ENCODE peak calls at places on chromosomes 11 and 22, in eight cellular contexts. E, I, X, H, O, R, Q and A are unnamed samples. For H3K9me3 and H3K4me1, the result is how much of the 10 kb centered on the place peaks cover.

GRCh38 chr11:64053699-64054098 is 18.0 kb downstream of the FLRT1 start:
- DNase-seq in O (no peak), E (peak), X (no peak), Q (no peak), R (no peak), H (no peak), I (no peak), A (no peak)

GRCh38 chr11:47399860-47400812 is 8.3 kb upstream of the SLC39A13 start:
- DNase-seq in I (peak), E (peak), Q (peak), R (peak), X (peak), H (no peak), O (no peak), A (no peak)

GRCh38 chr11:3145206-3145520 is 19.9 kb downstream of the OSBPL5 start:
- DNase-seq in R (no peak), I (no peak), O (no peak), H (no peak), Q (no peak), X (no peak), E (no peak), A (no peak)

GRCh38 chr11:11977206-11977938 is 31.1 kb downstream of the DKK3 start:
- DNase-seq in X (peak), E (no peak), Q (no peak), R (peak), I (no peak), O (peak), H (peak), A (no peak)

GRCh38 chr11:36436084-36436483 is 74.0 kb downstream of the TRAF6 start:
- DNase-seq in X (no peak), O (no peak), Q (no peak), R (no peak), E (no peak), I (no peak), H (no peak), A (no peak)

GRCh38 chr11:624705-625635 is at the start of gene CDHR5:
- DNase-seq in I (no peak), H (no peak), Q (no peak), R (peak), X (no peak), O (no peak), E (no peak), A (peak)

GRCh38 chr11:8608646-8609045 is 14.6 kb upstream of the STK33 start:
- DNase-seq in I (no peak), O (no peak), E (no peak), Q (no peak), X (no peak), R (no peak), H (no peak), A (no peak)

GRCh38 chr11:126863294-126863997 is 137.1 kb downstream of the KIRREL3 start:
- DNase-seq in R (no peak), O (no peak), H (peak), X (no peak), Q (no peak), I (no peak), E (no peak), A (no peak)

GRCh38 chr11:60485987-60486386 is 6.6 kb upstream of the MS4A12 start:
- DNase-seq in E (peak), R (no peak), O (peak), X (no peak), H (no peak), I (peak), Q (no peak), A (peak)

GRCh38 chr22:28801845-28802594 is 1.7 kb upstream of the XBP1 start:
- DNase-seq in H (no peak), X (no peak), I (peak), E (no peak), R (peak), O (no peak), Q (no peak), A (peak)

GRCh38 chr22:44259366-44260215 is 53.2 kb downstream of the SHISAL1 start:
- DNase-seq in I (no peak), X (no peak), E (no peak), O (no peak), H (peak), Q (no peak), R (no peak), A (no peak)

GRCh38 chr22:44191036-44191454 is 10.3 kb downstream of the PARVG start:
- DNase-seq in O (no peak), E (no peak), H (no peak), R (peak), X (no peak), Q (no peak), I (no peak), A (no peak)

GRCh38 chr11:72637926-72638325 is 36.3 kb downstream of the PDE2A start:
- DNase-seq in I (no peak), E (no peak), O (no peak), R (no peak), Q (no peak), X (no peak), H (no peak), A (no peak)

GRCh38 chr11:72641900-72642814 is 32.1 kb downstream of the PDE2A start:
- DNase-seq in O (peak), I (peak), X (peak), Q (no peak), E (peak), R (peak), H (peak), A (peak)

GRCh38 chr11:72641522-72641899 is 32.7 kb downstream of the PDE2A start:
- DNase-seq in Q (no peak), R (no peak), I (no peak), O (no peak), X (no peak), E (no peak), H (no peak), A (no peak)

GRCh38 chr11:72637198-72637597 is 37.0 kb downstream of the PDE2A start:
- DNase-seq in Q (no peak), I (no peak), H (no peak), X (no peak), O (no peak), E (no peak), R (no peak), A (no peak)

GRCh38 chr11:72639475-72640375 is 34.5 kb downstream of the PDE2A start:
- DNase-seq in X (no peak), Q (no peak), H (no peak), E (no peak), I (no peak), O (no peak), R (peak), A (no peak)
- H3K4me3 ChIP-seq in X (peak), Q (no peak), H (no peak), E (no peak), I (no peak), O (no peak), R (peak), A (no peak)

GRCh38 chr11:101128571-101129202 is 926 bp downstream of the PGR start:
- DNase-seq in O (no peak), R (peak), Q (no peak), X (peak), E (peak), I (no peak), H (peak), A (no peak)

GRCh38 chr11:101126551-101127347 is 2.9 kb downstream of the PGR start:
- DNase-seq in Q (no peak), E (peak), R (peak), O (no peak), H (peak), I (peak), X (peak), A (no peak)

GRCh38 chr11:101127348-101127698 is 2.3 kb downstream of the PGR start:
- DNase-seq in E (peak), O (no peak), I (peak), H (peak), R (peak), Q (no peak), X (peak), A (no peak)

GRCh38 chr11:101127699-101128570 is 1.7 kb downstream of the PGR start:
- DNase-seq in Q (no peak), R (peak), X (peak), H (peak), E (peak), I (no peak), O (no peak), A (no peak)

GRCh38 chr11:101129203-101129943 is at the start of gene PGR:
- DNase-seq in E (peak), H (peak), R (peak), X (peak), O (peak), I (no peak), Q (no peak), A (no peak)
- H3K9me3 ChIP-seq in E (under half), H (under half), R (under half), X (under half), O (under half), I (under half), Q (under half), A (under half)

GRCh38 chr22:45553333-45554039 is 50.8 kb downstream of the FBLN1 start:
- DNase-seq in E (peak), X (peak), R (peak), O (peak), Q (peak), H (peak), I (peak), A (peak)

GRCh38 chr22:45552580-45553332 is 50.1 kb downstream of the FBLN1 start:
- DNase-seq in H (peak), E (peak), I (no peak), O (no peak), Q (no peak), R (peak), X (peak), A (no peak)

GRCh38 chr22:45551310-45552016 is 48.8 kb downstream of the FBLN1 start:
- DNase-seq in Q (no peak), E (no peak), O (no peak), I (no peak), H (no peak), X (peak), R (peak), A (no peak)

GRCh38 chr22:45550891-45551290 is 48.2 kb downstream of the FBLN1 start:
- DNase-seq in R (no peak), E (no peak), O (no peak), Q (no peak), H (no peak), X (no peak), I (no peak), A (no peak)

GRCh38 chr22:45552017-45552411 is 49.3 kb downstream of the FBLN1 start:
- DNase-seq in X (no peak), H (no peak), R (peak), Q (no peak), O (no peak), I (no peak), E (no peak), A (no peak)
- H3K4me1 ChIP-seq in X (under half), H (under half), R (under half), Q (under half), O (under half), I (under half), E (under half), A (under half)

DNA sequence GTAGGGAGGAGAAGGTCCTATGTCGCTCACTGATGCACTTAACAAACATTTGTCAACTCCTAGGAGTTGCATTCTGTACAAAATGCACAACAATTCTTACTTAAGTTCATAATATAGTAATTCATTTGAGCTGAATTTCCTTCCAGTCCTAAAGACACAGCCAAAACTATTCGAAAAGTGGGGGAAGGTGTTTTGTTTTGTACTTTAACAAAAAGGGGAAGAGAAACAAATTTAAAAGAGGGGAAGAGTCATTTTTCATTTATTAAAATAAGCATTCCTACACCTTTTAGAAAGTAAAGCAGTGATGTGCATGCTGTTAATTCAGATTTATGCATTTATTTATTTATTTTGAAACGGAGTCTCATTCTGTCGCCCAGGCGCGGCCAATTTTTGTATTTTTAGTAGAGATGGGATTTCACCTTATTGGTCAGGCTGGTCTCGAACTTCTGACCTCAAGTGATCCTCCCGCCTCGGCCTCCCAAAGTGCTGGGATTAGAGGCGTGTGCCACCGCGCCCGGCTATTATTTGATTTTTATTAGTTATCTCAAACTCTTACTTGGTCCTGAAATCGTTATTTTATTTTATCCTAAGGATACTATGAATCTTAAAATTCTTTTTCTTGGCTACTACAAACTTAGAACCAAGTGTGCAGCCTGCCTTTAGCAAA is 1.1 kb upstream of the FANCF start:
- DNase-seq in H (no peak), I (no peak), E (no peak), R (no peak), O (no peak), Q (no peak), X (no peak), A (no peak)
- H3K4me3 ChIP-seq in H (peak), I (peak), E (no peak), R (peak), O (no peak), Q (peak), X (peak), A (no peak)

GRCh38 chr22:47919893-47920292 is 1157.4 kb downstream of the TBC1D22A start:
- DNase-seq in Q (no peak), R (no peak), I (no peak), X (no peak), O (no peak), E (no peak), H (no peak), A (no peak)
- H3K9me3 ChIP-seq in Q (under half), R (under half), I (under half), X (under half), O (under half), E (under half), H (under half), A (under half)